ENCODE peak calls at places on chromosomes 6 and 20, in eight cellular contexts. F, A, M, N, H, Y, Z and Q are unnamed samples.

GRCh38 chr6:44458551-44458950 is 71.0 kb downstream of the CDC5L start:
- DNase-seq in M (no peak), N (no peak), A (no peak), F (no peak), Y (no peak), Z (no peak), H (peak; percentile 28), Q (no peak)

GRCh38 chr6:154112181-154112809 is 73.3 kb downstream of the OPRM1 start:
- DNase-seq in M (no peak), H (peak; percentile 20), A (no peak), F (no peak), N (no peak), Z (no peak), Y (no peak), Q (no peak)

GRCh38 chr6:27893836-27894807 is 18.1 kb downstream of the OR2B2 start:
- DNase-seq in A (peak; percentile 86), H (peak; percentile 94), Z (peak; percentile 74), N (peak; percentile 78), M (peak; percentile 88), Y (peak; percentile 56), F (peak; percentile 86), Q (peak; percentile 80)

GRCh38 chr6:157270916-157271315 is 52.4 kb downstream of the TMEM242 start:
- DNase-seq in H (no peak), N (no peak), F (no peak), A (no peak), Y (no peak), M (peak; percentile 35), Z (no peak), Q (no peak)

GRCh38 chr6:20411953-20412352 is 10.3 kb downstream of the E2F3 start:
- DNase-seq in Z (no peak), A (no peak), Y (no peak), N (no peak), M (no peak), H (no peak), F (no peak), Q (no peak)

GRCh38 chr20:38286586-38287502 is 17.1 kb upstream of the BPI start:
- DNase-seq in H (peak; percentile 72), M (peak; percentile 26), Z (no peak), A (no peak), F (no peak), N (no peak), Y (no peak), Q (no peak)

GRCh38 chr6:165019681-165020080 is 289.7 kb downstream of the C6orf118 start:
- DNase-seq in M (no peak), A (no peak), H (no peak), N (no peak), F (no peak), Z (no peak), Y (no peak), Q (no peak)

GRCh38 chr6:22015944-22016343 is 280.9 kb downstream of the PRL start:
- DNase-seq in Y (no peak), A (no peak), Z (no peak), F (no peak), N (no peak), M (no peak), H (no peak), Q (no peak)

GRCh38 chr6:75563032-75563431 is 38.6 kb upstream of the SENP6 start:
- DNase-seq in Z (peak; percentile 35), H (peak; percentile 32), Y (no peak), F (no peak), M (no peak), N (no peak), A (no peak), Q (peak; percentile 6)

GRCh38 chr6:122758927-122759334 is 20.6 kb upstream of the FABP7 start:
- DNase-seq in A (no peak), N (no peak), H (no peak), Y (no peak), M (no peak), Z (no peak), F (no peak), Q (no peak)

GRCh38 chr6:149061933-149062332 is 255.6 kb upstream of the TAB2 start:
- DNase-seq in Y (no peak), Z (no peak), M (no peak), H (peak; percentile 16), A (no peak), N (no peak), F (no peak), Q (no peak)

GRCh38 chr6:163651910-163652309 is 237.4 kb downstream of the QKI start:
- DNase-seq in F (no peak), M (no peak), H (peak; percentile 13), A (no peak), N (no peak), Z (no peak), Y (no peak), Q (no peak)

GRCh38 chr6:158877716-158878115 is 58.5 kb upstream of the EZR start:
- DNase-seq in M (no peak), F (no peak), H (no peak), Y (no peak), A (no peak), N (no peak), Z (no peak), Q (no peak)

GRCh38 chr6:140052757-140053729 is 678.6 kb upstream of the CITED2 start:
- DNase-seq in N (no peak), M (no peak), A (no peak), H (peak; percentile 46), Z (no peak), F (no peak), Y (no peak), Q (no peak)

GRCh38 chr6:1424306-1424927 is 35.0 kb downstream of the FOXF2 start:
- DNase-seq in A (peak; percentile 65), H (peak; percentile 43), Y (no peak), Z (no peak), M (no peak), N (no peak), F (no peak), Q (peak; percentile 48)

GRCh38 chr6:27263886-27264285 is 16.4 kb downstream of the PRSS16 start:
- DNase-seq in M (no peak), F (no peak), Y (no peak), Z (no peak), A (no peak), N (no peak), H (no peak), Q (no peak)

GRCh38 chr6:53347921-53348435 is 772 bp downstream of the ELOVL5 start:
- DNase-seq in Y (peak; percentile 29), H (peak; percentile 70), M (peak; percentile 87), Z (no peak), N (peak; percentile 71), A (peak; percentile 81), F (no peak), Q (peak; percentile 84)

GRCh38 chr20:17320456-17320855 is 93.6 kb downstream of the PCSK2 start:
- DNase-seq in M (no peak), A (no peak), Y (no peak), F (no peak), Z (no peak), H (no peak), N (no peak), Q (no peak)

GRCh38 chr20:5974531-5974930 is 24.1 kb downstream of the MCM8 start:
- DNase-seq in H (no peak), N (no peak), Z (no peak), A (no peak), M (no peak), F (no peak), Y (no peak), Q (no peak)

GRCh38 chr6:37653933-37654565 is 43.6 kb downstream of the MDGA1 start:
- DNase-seq in H (no peak), M (no peak), Z (peak; percentile 56), A (peak; percentile 71), N (no peak), F (no peak), Y (peak; percentile 20), Q (peak; percentile 31)

GRCh38 chr6:84284428-84285033 is 57.1 kb upstream of the CEP162 start:
- DNase-seq in Y (no peak), N (no peak), H (no peak), M (no peak), A (peak; percentile 32), Z (no peak), F (no peak), Q (no peak)
- TF ChIP-seq CTCF in Y (no peak), N (no peak), H (peak; percentile 25), M (no peak), A (peak; percentile 71), Z (peak; percentile 35), F (peak; percentile 18), Q (peak; percentile 62)

DNA sequence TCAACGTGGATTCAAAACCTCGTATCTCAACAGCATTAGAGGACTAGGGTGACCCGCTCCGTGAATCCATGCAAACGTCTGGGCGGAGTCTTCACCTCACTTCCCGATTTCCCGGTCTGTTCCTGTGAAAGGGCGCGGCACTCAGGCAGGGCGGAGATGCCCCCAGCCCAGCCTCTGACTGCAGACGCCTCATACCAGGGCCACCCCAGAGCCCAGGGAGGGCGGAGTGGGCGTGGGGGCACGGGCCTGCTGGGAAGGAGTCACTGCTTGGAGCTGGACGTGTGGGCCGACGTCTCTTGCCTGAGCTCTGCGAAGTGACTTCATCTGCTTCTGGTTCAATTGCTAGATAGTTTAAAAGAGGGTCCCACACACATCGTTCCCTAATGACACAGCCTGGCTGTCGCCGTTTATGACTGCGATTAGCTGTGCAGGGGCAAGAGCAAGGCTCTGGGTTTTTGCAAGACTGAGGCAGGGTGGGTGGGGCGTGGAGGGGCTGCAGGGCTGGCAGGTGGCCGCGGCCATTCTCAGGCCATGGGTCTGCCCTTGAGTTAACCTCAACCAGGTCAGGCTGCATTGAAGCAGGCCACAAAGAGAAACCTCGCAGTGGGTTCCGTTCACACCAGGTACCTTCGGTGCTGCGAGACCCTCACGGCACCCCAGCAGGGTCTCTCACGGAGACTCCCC is 15.0 kb downstream of the SMOC2 start:
- DNase-seq in F (no peak), M (no peak), Z (no peak), A (no peak), H (no peak), Y (no peak), N (no peak), Q (no peak)
- TF ChIP-seq CTCF in F (no peak), M (no peak), Z (no peak), A (no peak), H (no peak), Y (no peak), N (no peak), Q (no peak)

DNA sequence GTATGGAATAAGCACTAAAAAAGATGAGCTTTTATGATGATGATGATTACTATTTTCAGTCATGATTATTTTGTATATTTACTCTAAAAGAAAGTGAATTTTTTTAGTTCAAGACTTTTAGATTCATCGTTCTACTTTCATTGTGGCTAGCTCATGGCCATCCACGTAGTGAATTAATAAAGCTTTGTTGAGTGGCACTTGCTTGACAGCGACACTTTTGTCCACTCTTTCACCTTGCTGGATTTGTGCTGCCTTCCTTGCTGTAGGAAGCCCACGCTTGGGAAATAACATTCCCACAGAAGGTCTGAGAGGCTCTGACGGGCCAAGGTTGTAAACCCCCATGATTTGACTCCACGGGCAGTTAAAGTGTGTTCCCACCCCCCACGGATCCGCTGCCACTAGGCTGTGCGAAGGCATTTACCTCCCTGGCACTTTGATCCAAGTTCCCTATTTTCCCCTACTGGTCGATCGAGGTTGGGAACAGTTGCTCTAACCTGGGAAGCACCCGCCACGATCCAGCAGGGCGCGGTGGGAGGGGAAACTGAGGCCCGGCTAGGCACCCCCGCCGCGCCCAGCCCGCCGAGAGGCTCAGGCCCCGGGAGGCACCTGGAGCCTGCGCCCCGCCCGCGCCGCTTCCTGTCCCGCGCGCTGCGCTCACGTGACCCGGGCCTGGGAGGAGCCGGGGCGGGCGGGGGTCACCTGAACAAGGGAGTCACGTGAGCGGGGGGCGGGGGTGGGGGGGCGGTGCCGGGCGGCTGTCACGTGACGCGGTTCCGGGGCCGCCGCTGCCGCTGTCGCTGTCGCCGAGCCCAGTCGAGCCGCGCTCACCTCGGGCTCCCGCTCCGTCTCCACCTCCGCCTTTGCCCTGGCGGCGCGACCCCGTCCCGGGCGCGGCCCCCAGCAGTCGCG is at the start of gene IGF2R:
- DNase-seq in H (peak; percentile 83), Z (no peak), A (peak; percentile 88), F (no peak), Y (peak; percentile 86), M (peak; percentile 95), N (peak; percentile 96), Q (peak; percentile 90)
- TF ChIP-seq CTCF in H (no peak), Z (no peak), A (peak; percentile 35), F (no peak), Y (no peak), M (no peak), N (no peak), Q (no peak)

GRCh38 chr6:55953384-55953783 is 78.0 kb upstream of the BMP5 start:
- DNase-seq in F (peak; percentile 52), Y (no peak), Z (no peak), N (no peak), M (no peak), A (no peak), H (peak; percentile 36), Q (no peak)
- TF ChIP-seq CTCF in F (peak; percentile 48), Y (no peak), Z (peak; percentile 18), N (no peak), M (no peak), A (no peak), H (peak; percentile 30), Q (no peak)